ENCODE peak calls at places on chromosomes 16 and 17, in four cellular contexts. Q is left ventricle myocardium inferior, T is stomach, F is body of pancreas. C is an unnamed sample.

GRCh38 chr16:67030221-67030962 is 1.4 kb downstream of the CBFB start:
- DNase-seq in Q (no peak), T (no peak), F (no peak), C (peak; percentile 34)

GRCh38 chr17:76246080-76247066 is 6.1 kb upstream of the RNF157 start:
- DNase-seq in Q (no peak), T (no peak), F (no peak), C (peak; percentile 45)

GRCh38 chr17:42457107-42457787 is 1.4 kb upstream of the ATP6V0A1 start:
- DNase-seq in Q (no peak), T (no peak), F (no peak), C (no peak)

GRCh38 chr16:21167360-21167759 is 8.9 kb downstream of the LDAF1 start:
- DNase-seq in Q (no peak), T (no peak), F (no peak), C (peak; percentile 47)

GRCh38 chr16:11264155-11264832 is 4.8 kb downstream of the TNP2 start:
- DNase-seq in Q (no peak), T (no peak), F (no peak), C (no peak)

GRCh38 chr17:73747221-73748002 is 103.2 kb upstream of the SDK2 start:
- DNase-seq in Q (peak; percentile 41), T (peak; percentile 58), F (peak; percentile 63), C (no peak)

GRCh38 chr17:34616148-34616547 is 36.8 kb downstream of the TMEM132E start:
- DNase-seq in Q (no peak), T (no peak), F (no peak), C (peak; percentile 13)

GRCh38 chr17:59825533-59826316 is 67.0 kb downstream of the TUBD1 start:
- DNase-seq in Q (no peak), T (no peak), F (no peak), C (no peak)

GRCh38 chr16:62256406-62256805 is 220.2 kb upstream of the CDH8 start:
- DNase-seq in Q (no peak), T (no peak), F (no peak), C (peak; percentile 17)

GRCh38 chr17:61414141-61414935 is 14.7 kb downstream of the TBX2 start:
- DNase-seq in Q (no peak), T (peak; percentile 25), F (no peak), C (no peak)

GRCh38 chr17:80861892-80862291 is 129.7 kb upstream of the CHMP6 start:
- DNase-seq in Q (no peak), T (no peak), F (no peak), C (no peak)

GRCh38 chr16:73196670-73197069 is 148.7 kb upstream of the ZFHX3 start:
- DNase-seq in Q (peak; percentile 61), T (peak; percentile 80), F (peak; percentile 76), C (peak; percentile 78)

GRCh38 chr16:58670177-58670576 is 14.4 kb downstream of the SLC38A7 start:
- DNase-seq in Q (no peak), T (no peak), F (no peak), C (peak; percentile 23)

GRCh38 chr16:77761204-77761603 is 27.2 kb upstream of the VAT1L start:
- DNase-seq in Q (no peak), T (no peak), F (no peak), C (no peak)

GRCh38 chr16:69796285-69797118 is 34.4 kb downstream of the WWP2 start:
- DNase-seq in Q (no peak), T (no peak), F (peak; percentile 27), C (peak; percentile 18)

GRCh38 chr16:71943887-71944286 is 48.6 kb downstream of the IST1 start:
- DNase-seq in Q (no peak), T (no peak), F (no peak), C (no peak)

GRCh38 chr16:86048882-86049585 is 150.1 kb downstream of the IRF8 start:
- DNase-seq in Q (no peak), T (no peak), F (no peak), C (peak; percentile 66)

GRCh38 chr16:74521691-74522090 is 85.2 kb downstream of the GLG1 start:
- DNase-seq in Q (no peak), T (no peak), F (no peak), C (no peak)

GRCh38 chr16:1775006-1775845 is 2.3 kb upstream of the MRPS34 start:
- DNase-seq in Q (no peak), T (no peak), F (no peak), C (no peak)

GRCh38 chr16:1775846-1776671 is 3.1 kb upstream of the MRPS34 start:
- DNase-seq in Q (no peak), T (no peak), F (no peak), C (no peak)

GRCh38 chr16:1772908-1773702 is at the start of gene MRPS34:
- DNase-seq in Q (peak; percentile 86), T (peak; percentile 88), F (peak; percentile 86), C (peak; percentile 86)

GRCh38 chr16:1773703-1774455 is 945 bp upstream of the MRPS34 start:
- DNase-seq in Q (no peak), T (peak; percentile 70), F (peak; percentile 52), C (peak; percentile 33)

GRCh38 chr16:1774456-1774795 is 1.5 kb upstream of the MRPS34 start:
- DNase-seq in Q (no peak), T (no peak), F (no peak), C (no peak)
- H3K4me3 ChIP-seq in Q (peak overlapping the region; percentile 92), T (no peak overlapping the region), F (no peak overlapping the region), C (peak overlapping the region; percentile 97)

DNA sequence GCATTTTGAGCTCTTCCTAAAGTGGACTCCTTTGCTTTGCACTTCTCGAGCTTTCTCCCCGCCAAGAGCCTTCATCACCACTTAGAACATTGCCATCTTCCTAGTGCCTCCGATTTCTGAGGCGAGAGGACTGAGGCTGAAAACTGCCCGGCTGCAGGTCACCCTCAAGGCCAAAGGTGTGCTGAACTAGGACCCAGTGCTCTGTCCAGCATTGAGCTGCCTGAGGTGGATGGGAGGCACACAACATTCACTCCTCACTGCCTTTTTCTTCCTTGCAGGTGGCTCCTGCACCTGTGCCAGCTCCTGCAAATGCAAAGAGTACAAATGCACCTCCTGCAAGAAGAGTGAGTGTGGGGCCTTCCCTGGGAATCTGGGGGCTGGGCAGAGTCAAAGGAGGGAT is 5.4 kb downstream of the MT1A start:
- DNase-seq in Q (no peak), T (no peak), F (no peak), C (no peak)
- H3K27me3 ChIP-seq in Q (peaks cover 86% of the 10 kb centered on the region), T (peaks cover 83% of the 10 kb centered on the region), F (no peaks in the 10 kb centered on the region), C (peaks cover 24% of the 10 kb centered on the region)

DNA sequence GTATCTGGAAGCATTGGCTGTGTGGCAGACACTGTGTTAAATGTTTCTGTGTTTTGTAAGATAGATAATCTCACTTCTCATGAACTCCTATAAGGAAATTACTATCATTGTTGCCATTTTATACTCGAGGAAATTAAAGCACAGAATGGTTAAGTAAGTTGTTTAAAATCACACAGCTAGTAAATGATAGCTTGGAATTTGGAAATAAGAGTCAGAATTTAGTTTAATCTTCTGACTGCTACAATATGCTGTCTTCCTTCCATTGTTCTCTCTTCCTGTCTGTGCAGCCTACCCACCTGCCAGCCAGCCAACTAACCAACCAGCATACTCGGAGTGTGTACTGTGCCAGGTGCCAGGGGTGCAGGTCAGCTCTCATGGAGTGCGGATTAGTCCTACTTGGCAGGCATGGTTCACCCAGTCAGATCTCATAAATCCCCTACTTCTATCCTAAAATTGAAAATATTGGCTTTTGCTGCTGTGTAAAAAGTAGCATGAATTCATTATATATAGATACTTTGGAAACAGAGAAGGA is 79.9 kb upstream of the LGALS9 start:
- DNase-seq in Q (no peak), T (no peak), F (no peak), C (no peak)
- H3K4me3 ChIP-seq in Q (no peak overlapping the region), T (no peak overlapping the region), F (no peak overlapping the region), C (no peak overlapping the region)

GRCh38 chr17:50563095-50563511 is 2.6 kb downstream of the CACNA1G start:
- DNase-seq in Q (no peak), T (no peak), F (no peak), C (no peak)
- H3K27me3 ChIP-seq in Q (peaks cover 94% of the 10 kb centered on the region), T (peaks cover 100% of the 10 kb centered on the region), F (no peaks in the 10 kb centered on the region), C (no peaks in the 10 kb centered on the region)

GRCh38 chr17:77453613-77454559 is 313.1 kb downstream of the SEC14L1 start:
- DNase-seq in Q (no peak), T (peak; percentile 85), F (peak; percentile 45), C (no peak)
- H3K4me3 ChIP-seq in Q (peak overlapping the region; percentile 66), T (peak overlapping the region; percentile 30), F (no peak overlapping the region), C (no peak overlapping the region)

GRCh38 chr17:29032067-29032551 is 10.8 kb upstream of the PIPOX start:
- DNase-seq in Q (no peak), T (no peak), F (no peak), C (no peak)
- H3K27me3 ChIP-seq in Q (peaks cover 76% of the 10 kb centered on the region), T (peaks cover 67% of the 10 kb centered on the region), F (no peaks in the 10 kb centered on the region), C (no peaks in the 10 kb centered on the region)

DNA sequence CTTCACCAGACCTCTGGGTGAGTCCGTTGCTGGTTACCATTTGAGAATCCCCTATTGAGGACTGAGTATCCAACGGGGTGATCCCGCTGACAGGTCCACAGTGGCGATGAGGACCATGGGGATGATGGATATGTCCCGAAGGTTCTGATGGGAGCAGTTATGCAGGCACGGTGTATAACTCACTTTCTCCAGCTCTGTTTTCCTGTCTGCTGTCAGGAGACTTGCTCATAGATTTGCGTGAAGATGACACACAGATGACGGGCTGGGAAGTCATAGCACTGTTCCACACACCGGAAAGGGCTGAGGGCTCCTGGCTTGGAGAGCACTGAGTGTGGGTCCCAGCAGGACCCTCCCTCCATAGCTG is 22.2 kb upstream of the ADCY7 start:
- DNase-seq in Q (no peak), T (no peak), F (no peak), C (no peak)
- H3K4me3 ChIP-seq in Q (no peak overlapping the region), T (no peak overlapping the region), F (no peak overlapping the region), C (no peak overlapping the region)

GRCh38 chr17:48549909-48550308 is 5.0 kb upstream of the HOXB2 start:
- DNase-seq in Q (no peak), T (no peak), F (no peak), C (no peak)
- H3K27me3 ChIP-seq in Q (peaks cover 100% of the 10 kb centered on the region), T (peaks cover 95% of the 10 kb centered on the region), F (no peaks in the 10 kb centered on the region), C (no peaks in the 10 kb centered on the region)

GRCh38 chr16:65353183-65353582 is 231.3 kb upstream of the CDH11 start:
- DNase-seq in Q (no peak), T (no peak), F (no peak), C (no peak)
- H3K4me3 ChIP-seq in Q (no peak overlapping the region), T (no peak overlapping the region), F (no peak overlapping the region), C (no peak overlapping the region)

DNA sequence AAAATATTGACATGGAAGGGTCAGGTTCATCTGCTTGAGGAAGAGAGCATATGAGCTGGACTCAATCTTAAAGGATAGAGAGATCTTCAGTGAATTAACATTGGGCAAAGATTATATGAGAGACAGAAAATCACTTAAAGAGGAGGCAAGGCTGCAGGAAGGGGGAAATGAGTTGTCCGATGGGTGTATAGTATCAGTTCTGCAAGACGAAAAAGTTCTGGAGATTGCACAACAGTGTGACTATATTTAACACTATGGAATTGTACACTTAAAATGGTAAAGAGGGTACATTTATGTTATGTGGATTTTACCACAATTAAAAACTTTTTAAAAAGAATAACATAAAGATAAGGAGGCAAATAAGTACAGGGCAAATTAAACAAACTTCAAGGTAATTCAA is 80.7 kb downstream of the HELZ start:
- DNase-seq in Q (no peak), T (no peak), F (no peak), C (no peak)
- H3K27me3 ChIP-seq in Q (no peaks in the 10 kb centered on the region), T (no peaks in the 10 kb centered on the region), F (no peaks in the 10 kb centered on the region), C (no peaks in the 10 kb centered on the region)